ENCODE peak calls at places on chromosome 13, in nine cellular contexts. V is ureter; G is left cardiac atrium; T is HT1080; S is effector CD4-positive, alpha-beta T cell; H is ascending aorta; J is germinal center; F is NCI-H1694 treated with DMSO at 0.1 percent for 48 hours; L is PC-9. E is an unnamed sample.

GRCh38 chr13:108780706-108781105 is 151.3 kb downstream of the MYO16 start:
- DNase-seq in V (no peak), G (no peak), T (no peak), S (no peak), H (no peak), J (no peak), F (no peak), L (no peak), E (no peak)

GRCh38 chr13:45621950-45622349 is 6.4 kb upstream of the ERICH6B start:
- DNase-seq in V (no peak), G (no peak), T (no peak), S (no peak), H (no peak), J (no peak), F (no peak), L (no peak), E (no peak)

GRCh38 chr13:102839462-102839861 is 6.4 kb upstream of the ERCC5 start:
- DNase-seq in V (no peak), G (no peak), T (no peak), S (no peak), H (no peak), J (no peak), F (no peak), L (no peak), E (no peak)

GRCh38 chr13:69951412-69951811 is 156.2 kb upstream of the ATXN8OS start:
- DNase-seq in V (no peak), G (no peak), T (no peak), S (no peak), H (no peak), J (no peak), F (no peak), L (no peak), E (no peak)

GRCh38 chr13:74136089-74136658 is 2.0 kb upstream of the KLF12 start:
- DNase-seq in V (no peak), G (peak), T (peak), S (peak), H (no peak), J (no peak), F (no peak), L (no peak), E (no peak)

GRCh38 chr13:36548129-36548528 is 115.8 kb downstream of the CCNA1 start:
- DNase-seq in V (no peak), G (no peak), T (no peak), S (no peak), H (no peak), J (no peak), F (peak), L (no peak), E (no peak)

GRCh38 chr13:20475927-20476691 is 49.5 kb downstream of the CRYL1 start:
- DNase-seq in V (no peak), G (no peak), T (peak), S (peak), H (no peak), J (peak), F (no peak), L (no peak), E (no peak)

GRCh38 chr13:105979586-105979985 is 555.9 kb downstream of the EFNB2 start:
- DNase-seq in V (no peak), G (no peak), T (no peak), S (no peak), H (no peak), J (no peak), F (no peak), L (no peak), E (no peak)

GRCh38 chr13:36359301-36359950 is 13.2 kb upstream of the SPART start:
- DNase-seq in V (no peak), G (no peak), T (no peak), S (no peak), H (no peak), J (no peak), F (no peak), L (no peak), E (no peak)

GRCh38 chr13:35469781-35470380 is 6.6 kb downstream of the MAB21L1 start:
- DNase-seq in V (no peak), G (no peak), T (no peak), S (no peak), H (no peak), J (no peak), F (no peak), L (no peak), E (peak)